ENCODE peak calls at places on chromosomes 7 and 10, in six cellular contexts. Z is neural crest cell, R is heart right ventricle, P is colonic mucosa, D is AG04450, S is mucosa of descending colon. O is an unnamed sample.

GRCh38 chr7:45568536-45569289 is 5.5 kb upstream of the ADCY1 start:
- DNase-seq in Z (no peak), S (no peak), P (no peak), D (no peak), R (no peak), O (no peak)

GRCh38 chr10:124637091-124637700 is 107.0 kb downstream of the FAM53B start:
- DNase-seq in S (peak), R (no peak), P (no peak), Z (no peak), D (no peak), O (no peak)

GRCh38 chr10:133350283-133350949 is 3.2 kb downstream of the PRAP1 start:
- DNase-seq in D (no peak), P (no peak), R (no peak), S (no peak), Z (no peak), O (no peak)

GRCh38 chr10:43333653-43334052 is 37.8 kb upstream of the FXYD4 start:
- DNase-seq in D (no peak), S (no peak), Z (no peak), R (no peak), P (no peak), O (no peak)

GRCh38 chr7:77830649-77831355 is 32.2 kb downstream of the PHTF2 start:
- DNase-seq in Z (no peak), P (no peak), R (no peak), D (no peak), S (no peak), O (no peak)

GRCh38 chr10:26725837-26726727 is 28.6 kb downstream of the PDSS1 start:
- DNase-seq in R (peak), Z (peak), P (no peak), S (no peak), D (peak), O (peak)

GRCh38 chr7:38462819-38463218 is 168.4 kb downstream of the AMPH start:
- DNase-seq in S (no peak), P (no peak), Z (no peak), D (no peak), R (no peak), O (no peak)

GRCh38 chr10:110868981-110869380 is 2.7 kb upstream of the PDCD4 start:
- DNase-seq in Z (no peak), D (no peak), R (no peak), S (no peak), P (no peak), O (no peak)

GRCh38 chr10:131885391-131886165 is 15.2 kb upstream of the PPP2R2D start:
- DNase-seq in R (peak), Z (peak), P (peak), D (peak), S (peak), O (peak)

GRCh38 chr7:158993591-158993990 is 137.2 kb downstream of the DYNC2I1 start:
- DNase-seq in S (no peak), R (no peak), D (no peak), Z (no peak), P (no peak), O (no peak)

GRCh38 chr7:20797174-20798080 is 10.7 kb upstream of the SP8 start:
- DNase-seq in Z (no peak), D (no peak), P (peak), R (no peak), S (peak), O (no peak)

GRCh38 chr10:96747734-96748550 is 27.6 kb upstream of the PIK3AP1 start:
- DNase-seq in P (peak), R (no peak), S (no peak), D (no peak), Z (no peak), O (no peak)

GRCh38 chr7:155782466-155782865 is 29.8 kb downstream of the SHH start:
- DNase-seq in Z (no peak), P (no peak), R (no peak), S (no peak), D (no peak), O (no peak)

GRCh38 chr7:46089281-46089680 is 168.2 kb upstream of the IGFBP3 start:
- DNase-seq in P (no peak), S (no peak), Z (no peak), R (no peak), D (no peak), O (no peak)

GRCh38 chr7:29285451-29285807 is 90.9 kb downstream of the CHN2 start:
- DNase-seq in P (no peak), S (no peak), D (no peak), R (no peak), Z (no peak), O (peak)

GRCh38 chr7:102049765-102050164 is 232.3 kb downstream of the CUX1 start:
- DNase-seq in Z (no peak), R (no peak), P (no peak), D (no peak), S (no peak), O (no peak)

GRCh38 chr10:114874827-114875541 is 53.4 kb downstream of the FHIP2A start:
- DNase-seq in R (no peak), P (no peak), D (no peak), Z (peak), S (no peak), O (no peak)

GRCh38 chr10:118968071-118968470 is 61.4 kb upstream of the NANOS1 start:
- DNase-seq in S (no peak), R (no peak), P (no peak), D (no peak), Z (no peak), O (no peak)

GRCh38 chr10:87750001-87750651 is 67.9 kb downstream of the ATAD1 start:
- DNase-seq in R (no peak), D (peak), P (no peak), Z (no peak), S (no peak), O (peak)

GRCh38 chr10:85643839-85644525 is 722.6 kb downstream of the GRID1 start:
- DNase-seq in P (peak), D (no peak), R (no peak), S (no peak), Z (no peak), O (no peak)

GRCh38 chr10:112732277-112732891 is 217.7 kb upstream of the TCF7L2 start:
- DNase-seq in S (no peak), P (no peak), R (peak), D (no peak), Z (peak), O (peak)

GRCh38 chr7:150778738-150779301 is 21.3 kb downstream of the TMEM176B start:
- DNase-seq in Z (peak), P (peak), S (peak), R (peak), D (peak), O (peak)

GRCh38 chr7:46754135-46754730 is 827.7 kb downstream of the TNS3 start:
- DNase-seq in P (no peak), D (no peak), Z (no peak), S (no peak), R (no peak), O (peak)

GRCh38 chr10:101894266-101894665 is 50.7 kb upstream of the KCNIP2 start:
- DNase-seq in P (no peak), R (no peak), D (no peak), S (no peak), Z (no peak), O (no peak)

GRCh38 chr10:126156012-126156411 is 232.3 kb downstream of the ADAM12 start:
- DNase-seq in P (no peak), S (no peak), D (no peak), Z (no peak), R (no peak), O (no peak)

GRCh38 chr10:123494409-123494808 is 171.7 kb upstream of the GPR26 start:
- DNase-seq in P (no peak), R (no peak), Z (no peak), D (no peak), S (no peak), O (no peak)

GRCh38 chr7:52501696-52502095 is 533.7 kb upstream of the POM121L12 start:
- DNase-seq in D (no peak), S (no peak), R (no peak), P (no peak), Z (no peak), O (no peak)

GRCh38 chr7:95921543-95921942 is 149.2 kb downstream of the DYNC1I1 start:
- DNase-seq in P (no peak), Z (no peak), D (no peak), R (no peak), S (no peak), O (no peak)

GRCh38 chr10:50635286-50635685 is 11.5 kb upstream of the SGMS1 start:
- DNase-seq in D (peak), Z (no peak), P (no peak), R (no peak), S (no peak), O (peak)